ENCODE peak calls at places on chromosomes 6 and 20, in nine cellular contexts. X is body of pancreas, B is heart left ventricle, J is IMR-90, Y is HepG2, C is K562, A is HCT116, Z is right lobe of liver, L is upper lobe of left lung. U is an unnamed sample. For H3K27me3, the result is how much of the 10 kb centered on the place peaks cover.

GRCh38 chr20:40110241-40110910 is 578.7 kb downstream of the MAFB start:
- ATAC-seq in X (no peak), B (peak), J (no peak), Y (no peak), C (no peak), A (no peak), Z (no peak), L (peak), U (peak)

GRCh38 chr6:160750276-160750689 is 48.2 kb downstream of the PLG start:
- ATAC-seq in X (no peak), B (no peak), J (no peak), Y (peak), C (peak), A (peak), Z (peak), L (no peak), U (no peak)

GRCh38 chr6:2507638-2508037 is 243.1 kb downstream of the MYLK4 start:
- ATAC-seq in X (no peak), B (no peak), J (no peak), Y (no peak), C (no peak), A (no peak), Z (no peak), L (no peak), U (no peak)

GRCh38 chr20:3553663-3554062 is 82.8 kb downstream of the ATRN start:
- ATAC-seq in X (peak), B (no peak), J (no peak), Y (peak), C (no peak), A (no peak), Z (peak), L (no peak), U (no peak)

GRCh38 chr6:52390361-52390727 is 28.4 kb downstream of the PAQR8 start:
- ATAC-seq in X (no peak), B (peak), J (peak), Y (peak), C (peak), A (peak), Z (peak), L (no peak), U (peak)

GRCh38 chr6:72984981-72985665 is 240.2 kb downstream of the KHDC1L start:
- ATAC-seq in X (no peak), B (no peak), J (no peak), Y (peak), C (no peak), A (no peak), Z (no peak), L (peak), U (no peak)

GRCh38 chr20:25233016-25233772 is 14.7 kb upstream of the PYGB start:
- ATAC-seq in X (peak), B (peak), J (peak), Y (peak), C (peak), A (peak), Z (peak), L (peak), U (peak)

GRCh38 chr20:48706710-48707339 is 121.0 kb downstream of the PREX1 start:
- ATAC-seq in X (no peak), B (peak), J (no peak), Y (peak), C (no peak), A (no peak), Z (no peak), L (no peak), U (peak)

GRCh38 chr6:111813247-111814162 is 59.7 kb downstream of the FYN start:
- ATAC-seq in X (no peak), B (no peak), J (peak), Y (no peak), C (no peak), A (no peak), Z (no peak), L (no peak), U (no peak)

GRCh38 chr6:132167966-132168365 is 216.8 kb upstream of the CCN2 start:
- ATAC-seq in X (peak), B (no peak), J (no peak), Y (no peak), C (no peak), A (no peak), Z (no peak), L (no peak), U (no peak)

GRCh38 chr20:40584128-40584819 is 104.8 kb downstream of the MAFB start:
- ATAC-seq in X (no peak), B (peak), J (no peak), Y (no peak), C (no peak), A (no peak), Z (peak), L (no peak), U (no peak)

GRCh38 chr6:5556011-5556410 is 294.7 kb downstream of the FARS2 start:
- ATAC-seq in X (no peak), B (no peak), J (no peak), Y (no peak), C (no peak), A (no peak), Z (no peak), L (no peak), U (no peak)

GRCh38 chr6:110360671-110361070 is 2.5 kb upstream of the METTL24 start:
- ATAC-seq in X (peak), B (no peak), J (no peak), Y (peak), C (no peak), A (no peak), Z (peak), L (no peak), U (no peak)

GRCh38 chr6:118750143-118750542 is 98.8 kb upstream of the CEP85L start:
- ATAC-seq in X (no peak), B (no peak), J (no peak), Y (no peak), C (no peak), A (no peak), Z (no peak), L (no peak), U (no peak)

DNA sequence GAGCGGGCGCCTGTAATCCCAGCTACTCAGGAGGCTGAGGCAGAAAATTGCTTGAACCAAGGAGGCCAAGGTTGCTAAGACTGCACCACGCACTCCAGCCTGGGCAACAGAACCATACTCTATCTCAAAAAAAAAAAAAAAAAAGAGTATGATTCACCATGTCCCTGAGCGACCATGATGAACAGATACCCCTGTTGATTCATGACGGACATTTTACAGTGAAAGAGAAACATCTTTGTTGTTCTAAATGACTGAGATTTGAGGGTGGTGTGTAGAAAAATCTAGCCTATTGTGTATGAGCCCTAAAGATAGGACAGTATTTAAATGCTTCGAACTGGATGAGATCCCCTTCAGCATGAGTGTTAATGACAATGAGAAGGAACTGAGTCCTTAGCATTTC is 32.8 kb downstream of the RBM24 start:
- ATAC-seq in X (no peak), B (no peak), J (no peak), Y (no peak), C (no peak), A (no peak), Z (no peak), L (no peak), U (no peak)
- TF ChIP-seq POLR2A in X (no peak), B (no peak), J (no peak), Y (no peak), C (no peak), A (no peak), Z (no peak), L (no peak), U (no peak)

GRCh38 chr6:90346729-90347128 is 50.1 kb upstream of the BACH2 start:
- ATAC-seq in X (no peak), B (no peak), J (no peak), Y (no peak), C (no peak), A (no peak), Z (no peak), L (no peak), U (no peak)
- H3K27me3 ChIP-seq in X (under half), B (under half), J (under half), Y (under half), C (under half), A (under half), Z (under half), L (under half), U (under half)

GRCh38 chr6:30259140-30260035 is 46.2 kb upstream of the TRIM26 start:
- ATAC-seq in X (peak), B (peak), J (peak), Y (peak), C (no peak), A (peak), Z (peak), L (peak), U (peak)
- TF ChIP-seq POLR2A in X (peak), B (peak), J (peak), Y (no peak), C (no peak), A (no peak), Z (no peak), L (peak), U (peak)

GRCh38 chr20:50299325-50299629 is 108.6 kb downstream of the CEBPB start:
- ATAC-seq in X (no peak), B (no peak), J (no peak), Y (no peak), C (no peak), A (no peak), Z (no peak), L (no peak), U (no peak)
- H3K27me3 ChIP-seq in X (under half), B (under half), J (under half), Y (under half), C (under half), A (under half), Z (under half), L (under half), U (under half)

GRCh38 chr6:33075568-33076405 is at the start of gene HLA-DPB1:
- ATAC-seq in X (peak), B (peak), J (peak), Y (peak), C (peak), A (peak), Z (peak), L (peak), U (peak)
- TF ChIP-seq POLR2A in X (peak), B (no peak), J (no peak), Y (no peak), C (no peak), A (no peak), Z (peak), L (peak), U (peak)